ENCODE peak calls at places on chromosomes 3 and 15, in nine cellular contexts. W is fibroblast of the aortic adventitia; J is GF-D8; L is fibroblast of the conjunctiva; F is activated CD4-positive, alpha-beta T cell treated with anti-CD3 and anti-CD28 coated beads, Interleukin-2, amount 50 U/mL, for 1 hour; O is stimulated activated naive B cell treated with anti-CD40 and anti-IgM and Interleukin-4, amounts not matched to agents 10 μg/mL and 1 μg/mL and 100 μg/mL, for 72 hours; N is heart left ventricle; H is pancreas; T is left ventricle myocardium inferior. D is an unnamed sample.
A peak's percentile ranks its signal among the peaks of the same experiment; 100 is the strongest.

GRCh38 chr3:151410891-151411559 is 26.5 kb upstream of the P2RY12 start:
- DNase-seq in O (no peak), W (peak; percentile 45), L (no peak), J (no peak), N (no peak), T (no peak), H (no peak), F (no peak), D (peak; percentile 66)

GRCh38 chr15:51536965-51537574 is 85.5 kb downstream of the DMXL2 start:
- DNase-seq in F (no peak), O (no peak), T (no peak), L (peak; percentile 10), W (peak; percentile 51), J (no peak), N (no peak), H (no peak), D (peak; percentile 30)

GRCh38 chr15:52566889-52567288 is 1.9 kb downstream of the ARPP19 start:
- DNase-seq in T (no peak), L (no peak), J (no peak), H (no peak), O (no peak), N (no peak), F (no peak), W (no peak), D (no peak)

GRCh38 chr3:42582474-42583070 is 805 bp upstream of the SEC22C start:
- DNase-seq in T (no peak), J (no peak), H (no peak), O (no peak), L (no peak), N (no peak), W (no peak), F (no peak), D (no peak)

GRCh38 chr3:54600441-54601204 is 327.2 kb downstream of the LRTM1 start:
- DNase-seq in J (no peak), N (no peak), T (no peak), H (no peak), W (no peak), O (no peak), F (no peak), L (no peak), D (no peak)

GRCh38 chr15:92807971-92808571 is 92.1 kb upstream of the CHD2 start:
- DNase-seq in L (no peak), N (no peak), H (no peak), W (no peak), F (peak; percentile 19), O (no peak), J (peak; percentile 77), T (no peak), D (peak; percentile 82)

GRCh38 chr3:115388166-115388565 is 235.1 kb upstream of the GAP43 start:
- DNase-seq in T (no peak), W (peak; percentile 70), F (no peak), H (no peak), O (no peak), L (peak; percentile 12), J (no peak), N (no peak), D (peak; percentile 56)

GRCh38 chr3:172530566-172530965 is 7.3 kb upstream of the TNFSF10 start:
- DNase-seq in W (peak; percentile 74), F (no peak), O (no peak), N (no peak), L (no peak), J (peak; percentile 94), H (no peak), T (no peak), D (peak; percentile 89)

GRCh38 chr3:18394384-18394995 is 30.6 kb downstream of the SATB1 start:
- DNase-seq in J (no peak), O (no peak), T (no peak), N (no peak), W (no peak), L (no peak), F (no peak), H (no peak), D (no peak)

GRCh38 chr15:29377141-29377540 is 107.5 kb upstream of the NSMCE3 start:
- DNase-seq in J (no peak), L (no peak), F (no peak), W (no peak), N (no peak), O (no peak), H (no peak), T (no peak), D (no peak)

GRCh38 chr3:40877651-40878463 is 321.4 kb upstream of the CTNNB1 start:
- DNase-seq in H (peak; percentile 67), N (peak; percentile 80), O (no peak), T (peak; percentile 70), W (peak; percentile 93), J (no peak), L (peak; percentile 83), F (no peak), D (no peak)

GRCh38 chr3:149468504-149469212 is 5.8 kb upstream of the TM4SF4 start:
- DNase-seq in J (no peak), O (no peak), H (no peak), T (no peak), F (no peak), L (no peak), N (no peak), W (no peak), D (no peak)

GRCh38 chr3:3126477-3127431 is at the start of gene TRNT1:
- DNase-seq in J (peak; percentile 76), O (peak; percentile 94), N (peak; percentile 97), W (peak; percentile 91), T (peak; percentile 97), F (peak; percentile 96), H (peak; percentile 99), L (peak; percentile 87), D (peak; percentile 89)

GRCh38 chr3:12303532-12303931 is 14.7 kb downstream of the PPARG start:
- DNase-seq in F (no peak), W (peak; percentile 87), J (no peak), H (no peak), L (peak; percentile 35), N (no peak), O (no peak), T (no peak), D (peak; percentile 99)

GRCh38 chr15:52021128-52021671 is 2.2 kb downstream of the MAPK6 start:
- DNase-seq in F (peak; percentile 51), J (peak; percentile 41), O (peak; percentile 31), H (no peak), W (peak; percentile 95), T (no peak), L (peak; percentile 95), N (peak; percentile 42), D (peak; percentile 94)

GRCh38 chr3:32583708-32584107 is 13.1 kb upstream of the DYNC1LI1 start:
- DNase-seq in O (no peak), W (no peak), L (no peak), N (no peak), H (no peak), T (no peak), F (no peak), J (no peak), D (no peak)

GRCh38 chr15:101578443-101578894 is 73.7 kb downstream of the TM2D3 start:
- DNase-seq in N (peak; percentile 51), J (no peak), H (peak; percentile 78), T (peak; percentile 44), L (no peak), F (no peak), W (peak; percentile 15), O (no peak), D (no peak)

GRCh38 chr15:98649621-98649995 is 1.3 kb downstream of the IGF1R start:
- DNase-seq in F (peak; percentile 57), N (peak; percentile 61), J (peak; percentile 10), L (no peak), H (peak; percentile 83), O (peak; percentile 18), T (peak; percentile 56), W (peak; percentile 33), D (no peak)

GRCh38 chr15:99703603-99704443 is 29.4 kb downstream of the LYSMD4 start:
- DNase-seq in T (no peak), L (peak; percentile 83), F (no peak), O (no peak), W (peak; percentile 95), J (peak; percentile 12), N (no peak), H (no peak), D (peak; percentile 92)

GRCh38 chr15:96023081-96023480 is 307.4 kb upstream of the NR2F2 start:
- DNase-seq in T (no peak), F (no peak), H (no peak), O (no peak), L (no peak), J (no peak), W (no peak), N (no peak), D (no peak)

GRCh38 chr3:55617385-55617784 is 130.3 kb upstream of the WNT5A start:
- DNase-seq in J (no peak), L (no peak), N (no peak), O (no peak), H (no peak), W (no peak), F (no peak), T (no peak), D (no peak)

GRCh38 chr3:114418107-114418506 is 124.3 kb downstream of the TIGIT start:
- DNase-seq in F (no peak), N (no peak), L (no peak), H (no peak), T (no peak), W (no peak), O (no peak), J (no peak), D (no peak)

GRCh38 chr3:178485756-178486155 is 50.5 kb upstream of the KCNMB2 start:
- DNase-seq in L (peak; percentile 38), H (no peak), W (peak; percentile 0), T (no peak), J (no peak), N (no peak), F (no peak), O (no peak), D (no peak)

GRCh38 chr3:108524547-108524946 is 14.2 kb upstream of the MYH15 start:
- DNase-seq in O (no peak), L (peak; percentile 16), F (no peak), T (no peak), N (no peak), W (peak; percentile 5), H (no peak), J (no peak), D (peak; percentile 12)

GRCh38 chr3:188001052-188001567 is 152.8 kb upstream of the LPP start:
- DNase-seq in L (no peak), T (no peak), H (no peak), W (peak; percentile 39), F (no peak), O (no peak), J (no peak), N (no peak), D (no peak)

GRCh38 chr3:197305854-197306253 is 7.4 kb upstream of the DLG1 start:
- DNase-seq in O (no peak), N (no peak), F (no peak), W (peak; percentile 66), J (no peak), T (no peak), H (no peak), L (no peak), D (peak; percentile 69)

GRCh38 chr3:79906106-79906505 is 138.3 kb upstream of the ROBO1 start:
- DNase-seq in F (no peak), H (no peak), W (no peak), N (no peak), L (no peak), O (no peak), J (no peak), T (no peak), D (no peak)

GRCh38 chr15:64749999-64750657 is 25.3 kb downstream of the RBPMS2 start:
- DNase-seq in O (no peak), J (no peak), W (no peak), F (no peak), T (peak; percentile 54), N (peak; percentile 75), H (no peak), L (no peak), D (peak; percentile 53)

GRCh38 chr3:179902061-179902460 is 134.7 kb downstream of the PEX5L start:
- DNase-seq in T (no peak), F (no peak), J (no peak), H (no peak), N (no peak), W (no peak), O (no peak), L (no peak), D (no peak)

GRCh38 chr3:134044459-134044858 is 14.7 kb upstream of the SLCO2A1 start:
- DNase-seq in N (no peak), O (no peak), H (no peak), T (no peak), J (no peak), L (no peak), W (no peak), F (no peak), D (peak; percentile 29)

GRCh38 chr3:193851941-193852674 is 259.1 kb downstream of the OPA1 start:
- DNase-seq in L (no peak), O (no peak), H (peak; percentile 74), N (no peak), J (no peak), T (no peak), F (no peak), W (peak; percentile 26), D (no peak)